ENCODE peak calls at places on chromosomes 11 and 22, in seven cellular contexts. O, F, Y, J, N, K and U are unnamed samples.
A peak's percentile ranks its signal among the peaks of the same experiment; 100 is the strongest.

GRCh38 chr11:1435820-1436467 is 46.2 kb downstream of the BRSK2 start:
- DNase-seq in O (no peak), J (no peak), K (no peak), F (no peak), N (no peak), Y (no peak), U (no peak)

GRCh38 chr22:46129390-46130041 is 20.8 kb upstream of the PPARA start:
- DNase-seq in N (peak; percentile 89), K (no peak), Y (peak; percentile 70), O (no peak), F (no peak), J (no peak), U (no peak)

GRCh38 chr11:130068546-130068985 is 1.1 kb upstream of the APLP2 start:
- DNase-seq in N (no peak), Y (no peak), K (no peak), J (no peak), F (no peak), O (no peak), U (no peak)

GRCh38 chr11:3052109-3052479 is 5.1 kb downstream of the CARS1 start:
- DNase-seq in K (no peak), F (no peak), N (no peak), Y (no peak), O (no peak), J (no peak), U (no peak)

GRCh38 chr22:27512283-27512761 is 289.2 kb downstream of the MN1 start:
- DNase-seq in J (peak; percentile 74), O (peak; percentile 88), Y (no peak), K (no peak), F (peak; percentile 20), N (no peak), U (peak; percentile 79)

GRCh38 chr11:119584193-119585037 is 144.6 kb downstream of the NECTIN1 start:
- DNase-seq in K (no peak), N (no peak), F (peak; percentile 67), Y (no peak), O (peak; percentile 68), J (peak; percentile 72), U (peak; percentile 60)

GRCh38 chr11:121071456-121072236 is 29.4 kb upstream of the TECTA start:
- DNase-seq in F (no peak), Y (no peak), J (no peak), N (no peak), K (no peak), O (no peak), U (no peak)

GRCh38 chr11:1267441-1268100 is 41.9 kb downstream of the TOLLIP start:
- DNase-seq in J (no peak), K (no peak), Y (no peak), O (no peak), N (peak; percentile 25), F (no peak), U (no peak)

GRCh38 chr11:78313898-78314297 is 103.7 kb downstream of the GAB2 start:
- DNase-seq in Y (no peak), N (no peak), K (no peak), J (no peak), F (no peak), O (no peak), U (no peak)

GRCh38 chr11:27610946-27611345 is 89.3 kb downstream of the BDNF start:
- DNase-seq in O (no peak), Y (no peak), F (no peak), K (no peak), N (no peak), J (no peak), U (no peak)
- TF ChIP-seq POLR2AphosphoS5 in O (no peak), Y (no peak), F (no peak), K (no peak), N (no peak), J (no peak), U (no peak)

GRCh38 chr11:26905368-26905767 is 88.5 kb upstream of the FIBIN start:
- DNase-seq in J (no peak), Y (no peak), N (no peak), F (no peak), O (no peak), K (no peak), U (no peak)
- TF ChIP-seq POLR2AphosphoS5 in J (no peak), Y (no peak), N (no peak), F (no peak), O (no peak), K (no peak), U (no peak)

GRCh38 chr11:126585388-126586302 is 230.2 kb downstream of the ST3GAL4 start:
- DNase-seq in F (peak; percentile 39), K (no peak), Y (no peak), O (peak; percentile 76), J (peak; percentile 75), N (peak; percentile 68), U (peak; percentile 29)
- TF ChIP-seq POLR2AphosphoS5 in F (peak; percentile 37), K (no peak), Y (no peak), O (no peak), J (no peak), N (no peak), U (no peak)

GRCh38 chr11:86145439-86146156 is 76.7 kb upstream of the PICALM start:
- DNase-seq in F (no peak), Y (no peak), K (no peak), N (no peak), O (no peak), J (no peak), U (no peak)

GRCh38 chr11:86147004-86147403 is 78.1 kb upstream of the PICALM start:
- DNase-seq in N (no peak), Y (no peak), F (peak; percentile 50), J (no peak), O (no peak), K (no peak), U (no peak)

GRCh38 chr11:86141645-86142569 is 73.0 kb upstream of the PICALM start:
- DNase-seq in N (no peak), J (no peak), O (no peak), K (no peak), Y (no peak), F (no peak), U (no peak)

GRCh38 chr11:86140334-86140733 is 71.5 kb upstream of the PICALM start:
- DNase-seq in N (no peak), K (no peak), F (no peak), J (no peak), Y (no peak), O (no peak), U (no peak)

DNA sequence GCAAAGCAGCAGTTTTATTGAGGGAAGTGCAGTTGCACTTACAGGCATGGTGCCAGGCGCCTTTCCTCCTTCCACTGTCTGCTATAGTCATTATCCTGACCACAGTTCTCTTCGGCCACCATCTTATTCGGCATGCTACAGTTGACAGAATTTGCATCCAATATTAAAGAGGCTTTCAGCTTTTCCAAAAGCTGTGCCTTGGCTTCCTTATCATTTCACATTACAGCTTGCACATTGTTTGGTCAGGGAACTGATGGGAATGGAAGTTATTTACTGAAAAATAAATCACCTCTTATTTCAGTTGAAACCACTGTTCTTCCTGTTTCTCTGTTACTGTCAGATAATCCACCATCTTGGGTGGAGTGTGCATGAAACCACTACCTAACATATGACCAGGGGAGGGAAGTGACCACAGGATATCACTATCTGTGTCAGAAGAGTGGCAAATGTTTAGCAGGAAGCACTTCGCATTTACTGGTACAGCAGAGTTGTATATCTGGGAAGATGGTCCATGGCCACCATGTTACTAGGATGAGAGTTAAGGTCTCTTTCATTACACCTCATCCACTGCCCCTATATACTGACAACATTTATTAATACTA is 74.6 kb upstream of the PICALM start:
- DNase-seq in N (no peak), Y (no peak), K (no peak), J (no peak), F (no peak), O (no peak), U (no peak)
- TF ChIP-seq POLR2AphosphoS5 in N (peak; percentile 72), Y (no peak), K (no peak), J (no peak), F (no peak), O (no peak), U (no peak)

GRCh38 chr11:6629892-6630631 is 10.8 kb upstream of the TPP1 start:
- DNase-seq in F (no peak), Y (no peak), O (no peak), J (no peak), K (no peak), N (peak; percentile 76), U (peak; percentile 62)
- TF ChIP-seq POLR2AphosphoS5 in F (no peak), Y (no peak), O (no peak), J (no peak), K (no peak), N (no peak), U (no peak)

DNA sequence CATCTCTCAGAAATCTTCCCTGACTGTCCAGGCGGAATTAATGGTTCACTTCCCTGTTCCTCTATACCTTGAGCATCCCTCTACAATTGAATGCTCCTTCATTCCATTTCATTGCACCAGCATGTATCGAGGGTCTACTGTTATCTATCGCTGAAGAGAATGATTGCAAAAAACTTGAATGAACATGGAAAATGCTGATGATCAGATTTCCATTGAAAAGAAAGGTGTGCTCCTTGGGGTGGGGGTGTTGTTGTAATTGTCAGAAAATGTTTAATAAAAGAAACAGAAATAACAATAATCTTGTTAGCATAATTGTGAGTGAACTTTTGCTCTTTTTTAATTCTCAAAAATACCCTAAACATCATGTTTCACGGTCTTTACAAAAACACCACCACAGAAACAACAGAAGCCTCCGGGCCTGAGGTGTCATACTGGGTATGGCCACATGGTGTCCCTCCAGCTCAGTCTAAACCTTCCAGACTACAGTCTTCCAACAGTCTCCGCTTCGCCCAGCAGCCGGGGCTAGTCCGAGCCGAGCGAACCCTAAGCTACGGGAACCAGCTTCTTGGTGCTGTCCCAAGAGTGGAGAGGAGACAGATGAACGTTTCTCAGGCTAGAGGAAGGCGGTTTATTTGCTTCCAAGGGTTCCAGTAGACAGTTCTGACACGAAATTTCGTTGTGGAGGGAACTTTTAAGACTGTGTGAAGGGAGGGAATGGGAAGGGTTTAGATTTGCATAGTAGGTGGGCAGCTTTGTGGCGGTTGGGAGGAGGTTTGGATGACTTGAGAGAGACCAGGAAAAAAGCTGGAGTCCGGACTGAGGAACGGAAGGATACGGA is 75.8 kb upstream of the ZBED5 start:
- DNase-seq in O (peak; percentile 97), F (peak; percentile 91), N (peak; percentile 93), K (peak; percentile 85), Y (peak; percentile 54), J (peak; percentile 94), U (peak; percentile 90)
- TF ChIP-seq POLR2AphosphoS5 in O (no peak), F (peak; percentile 57), N (peak; percentile 29), K (peak; percentile 64), Y (no peak), J (peak; percentile 26), U (peak; percentile 77)